ENCODE peak calls at places on chromosomes 6 and 20, in four cellular contexts. Y is glutamatergic neuron, X is progenitor cell of endocrine pancreas, P is coronary artery. H is an unnamed sample.

GRCh38 chr20:10368702-10369041 is 65.3 kb downstream of the MKKS start:
- DNase-seq in Y (no peak), X (no peak), P (no peak), H (no peak)

GRCh38 chr20:62811320-62811719 is 5.5 kb upstream of the COL9A3 start:
- DNase-seq in Y (no peak), X (no peak), P (no peak), H (no peak)

GRCh38 chr20:43960231-43960630 is 45.6 kb downstream of the TOX2 start:
- DNase-seq in Y (no peak), X (no peak), P (no peak), H (no peak)

GRCh38 chr6:35665573-35665972 is 23.1 kb downstream of the FKBP5 start:
- DNase-seq in Y (no peak), X (no peak), P (no peak), H (no peak)

GRCh38 chr6:134373282-134373922 is 55.5 kb upstream of the SGK1 start:
- DNase-seq in Y (no peak), X (no peak), P (no peak), H (no peak)

GRCh38 chr6:45192556-45192955 is 135.6 kb upstream of the RUNX2 start:
- DNase-seq in Y (no peak), X (no peak), P (no peak), H (no peak)

GRCh38 chr6:152943260-152943897 is 39.5 kb downstream of the FBXO5 start:
- DNase-seq in Y (no peak), X (no peak), P (no peak), H (no peak)

GRCh38 chr6:92510137-92510536 is 909.2 kb downstream of the EPHA7 start:
- DNase-seq in Y (no peak), X (no peak), P (no peak), H (no peak)

GRCh38 chr6:22785036-22785435 is 215.7 kb downstream of the HDGFL1 start:
- DNase-seq in Y (no peak), X (no peak), P (no peak), H (no peak)

GRCh38 chr6:69732640-69733039 is 64.2 kb downstream of the LMBRD1 start:
- DNase-seq in Y (no peak), X (no peak), P (no peak), H (no peak)

GRCh38 chr6:7691675-7692452 is 34.0 kb upstream of the BMP6 start:
- DNase-seq in Y (no peak), X (no peak), P (no peak), H (no peak)

GRCh38 chr6:108671790-108672189 is 111.1 kb downstream of the FOXO3 start:
- DNase-seq in Y (no peak), X (no peak), P (no peak), H (no peak)

GRCh38 chr20:40175296-40175695 is 513.7 kb downstream of the MAFB start:
- DNase-seq in Y (no peak), X (no peak), P (no peak), H (no peak)

GRCh38 chr20:57381596-57382503 is 9.3 kb upstream of the RBM38 start:
- DNase-seq in Y (peak; percentile 93), X (peak; percentile 73), P (peak; percentile 85), H (no peak)

GRCh38 chr6:70549327-70549726 is 17.4 kb upstream of the SDHAF4 start:
- DNase-seq in Y (no peak), X (no peak), P (no peak), H (no peak)

GRCh38 chr6:6960571-6961251 is 147.1 kb upstream of the RREB1 start:
- DNase-seq in Y (no peak), X (no peak), P (no peak), H (no peak)

GRCh38 chr20:34570859-34571306 is 12.4 kb downstream of the MAP1LC3A start:
- DNase-seq in Y (no peak), X (no peak), P (no peak), H (no peak)

GRCh38 chr6:44524491-44525227 is 137.2 kb downstream of the CDC5L start:
- DNase-seq in Y (no peak), X (no peak), P (no peak), H (no peak)

GRCh38 chr6:81682238-81682795 is 70.2 kb downstream of the TENT5A start:
- DNase-seq in Y (no peak), X (no peak), P (no peak), H (no peak)

GRCh38 chr20:51400051-51400926 is 142.2 kb downstream of the NFATC2 start:
- DNase-seq in Y (no peak), X (no peak), P (no peak), H (no peak)

GRCh38 chr6:6649824-6650349 is 61.4 kb downstream of the LY86 start:
- DNase-seq in Y (no peak), X (no peak), P (no peak), H (no peak)

GRCh38 chr6:24818346-24818745 is 19.6 kb upstream of the ARMH2 start:
- DNase-seq in Y (no peak), X (no peak), P (no peak), H (no peak)

GRCh38 chr6:125746731-125747588 is 2.5 kb upstream of the HEY2 start:
- DNase-seq in Y (peak; percentile 32), X (no peak), P (peak; percentile 90), H (peak; percentile 59)

GRCh38 chr20:64039293-64040160 is 3.5 kb downstream of the C20orf204 start:
- DNase-seq in Y (no peak), X (no peak), P (no peak), H (no peak)

GRCh38 chr6:72084992-72085569 is 198.7 kb downstream of the RIMS1 start:
- DNase-seq in Y (no peak), X (no peak), P (no peak), H (no peak)

GRCh38 chr6:36340341-36340670 is 3.6 kb upstream of the BNIP5 start:
- DNase-seq in Y (no peak), X (no peak), P (no peak), H (no peak)

GRCh38 chr6:55198708-55199107 is 24.4 kb downstream of the HCRTR2 start:
- DNase-seq in Y (no peak), X (no peak), P (no peak), H (no peak)

DNA sequence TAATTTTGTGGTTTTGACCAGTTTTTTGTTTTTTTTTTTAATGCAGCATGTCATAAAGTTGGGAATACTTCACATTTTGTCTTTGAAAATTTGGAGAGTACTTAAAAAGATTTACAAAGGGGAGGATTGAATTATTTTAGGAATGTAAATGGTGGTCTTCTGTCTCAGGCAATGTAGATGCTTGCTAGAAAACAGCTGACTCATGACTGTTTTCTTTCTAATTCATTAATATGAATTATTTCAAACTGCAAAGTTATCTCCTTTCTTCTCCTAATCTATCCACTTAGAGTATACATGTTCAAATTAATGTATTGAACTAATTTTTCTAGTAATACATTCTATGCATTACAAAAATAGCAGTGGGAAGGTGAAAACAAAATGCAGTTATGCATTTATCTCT is 24.9 kb downstream of the HCRTR2 start:
- DNase-seq in Y (no peak), X (no peak), P (no peak), H (no peak)
- TF ChIP-seq CTCF in Y (no peak), X (no peak), P (no peak), H (no peak)

GRCh38 chr20:53786445-53787267 is 193.0 kb upstream of the ZNF217 start:
- DNase-seq in Y (no peak), X (no peak), P (no peak), H (no peak)
- TF ChIP-seq CTCF in Y (no peak), X (no peak), P (no peak), H (no peak)

DNA sequence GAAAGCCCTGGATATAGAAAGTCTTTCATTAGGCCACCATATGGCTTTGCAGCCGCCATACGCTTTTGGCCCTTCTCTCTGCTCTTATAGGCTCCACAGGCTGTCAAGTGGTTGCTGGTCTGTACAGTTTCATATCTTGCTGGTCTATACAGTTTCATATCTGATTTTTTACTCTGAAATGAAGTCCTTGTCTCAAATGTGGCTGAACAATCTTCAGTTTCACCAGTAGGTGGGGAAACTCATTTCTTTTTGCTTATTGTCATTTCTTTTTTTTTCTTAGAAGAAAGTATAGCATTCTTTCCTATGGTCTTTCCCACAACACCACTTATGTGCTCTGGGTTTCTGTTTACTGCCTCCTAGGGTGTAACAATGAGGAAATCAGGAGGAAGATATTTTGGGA is 771.4 kb upstream of the MMS22L start:
- DNase-seq in Y (no peak), X (no peak), P (no peak), H (no peak)
- TF ChIP-seq CTCF in Y (peak; percentile 59), X (peak; percentile 46), P (no peak), H (peak; percentile 64)

GRCh38 chr6:872570-873125 is 179.7 kb upstream of the EXOC2 start:
- DNase-seq in Y (no peak), X (no peak), P (no peak), H (no peak)
- TF ChIP-seq CTCF in Y (no peak), X (no peak), P (no peak), H (no peak)

GRCh38 chr6:135759831-135760230 is 91.7 kb upstream of the PDE7B start:
- DNase-seq in Y (no peak), X (no peak), P (no peak), H (no peak)
- TF ChIP-seq CTCF in Y (no peak), X (no peak), P (no peak), H (no peak)

DNA sequence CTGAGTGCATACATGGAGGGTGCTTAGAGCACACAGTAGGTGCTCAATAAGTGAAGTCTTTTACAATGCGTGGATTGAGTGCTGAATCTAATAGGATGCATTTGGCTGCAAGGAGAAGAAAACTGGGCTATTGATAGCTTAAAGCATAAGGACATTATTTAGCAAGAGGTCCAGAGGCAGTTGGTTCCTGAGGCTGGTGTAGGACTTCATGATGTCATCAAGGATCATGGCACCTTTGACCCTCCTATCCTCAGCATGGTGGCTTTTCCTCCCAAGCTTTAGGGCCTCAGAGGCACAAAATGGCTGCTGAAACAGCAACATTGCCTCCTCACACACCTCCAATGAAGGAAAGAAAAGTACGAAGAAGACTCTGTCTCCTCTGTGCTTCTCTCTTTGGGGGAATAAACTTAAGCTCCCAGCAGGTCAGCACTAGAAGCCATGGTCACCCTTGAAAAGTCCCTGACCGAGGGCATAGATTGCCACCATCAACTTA is 3.1 kb upstream of the PREX1 start:
- DNase-seq in Y (no peak), X (no peak), P (no peak), H (no peak)
- TF ChIP-seq CTCF in Y (no peak), X (no peak), P (no peak), H (no peak)

DNA sequence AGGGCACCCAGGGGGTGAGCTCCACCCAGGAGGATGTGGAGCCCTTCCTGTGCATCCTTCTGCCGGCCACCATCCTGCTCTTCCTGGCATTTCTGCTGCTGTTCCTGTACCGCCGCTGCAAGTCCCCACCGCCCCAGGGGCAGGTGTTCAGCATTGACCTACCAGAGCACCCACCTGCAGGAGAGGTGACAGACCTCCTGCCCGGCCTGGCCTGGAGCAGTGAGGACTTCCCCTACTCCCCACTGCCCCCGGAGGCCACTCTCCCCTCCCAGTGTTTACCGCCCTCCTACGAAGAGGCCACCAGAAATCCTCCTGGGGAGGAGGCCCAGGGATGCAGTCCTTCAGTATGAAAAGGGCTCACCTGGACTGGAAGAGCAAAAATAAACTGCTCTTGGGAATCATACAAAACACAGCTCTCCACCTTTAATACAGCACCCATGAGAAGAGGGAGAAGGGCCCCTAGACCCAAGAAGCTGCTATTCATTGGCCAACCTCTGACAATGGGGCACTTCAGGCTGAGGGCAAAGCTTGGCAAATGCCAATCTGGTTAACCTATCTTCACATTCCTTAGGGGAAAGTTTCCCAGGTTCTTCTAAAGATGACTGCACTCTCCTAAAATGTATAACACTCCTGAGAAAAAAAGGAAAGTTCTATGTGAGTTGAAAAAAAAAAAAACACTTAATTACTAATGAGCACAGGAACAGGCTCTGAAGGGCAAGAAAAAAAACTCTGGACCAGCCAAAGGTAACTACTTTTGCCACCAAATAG is 5.0 kb downstream of the SMIM28 start:
- DNase-seq in Y (no peak), X (no peak), P (no peak), H (no peak)
- TF ChIP-seq CTCF in Y (no peak), X (no peak), P (no peak), H (no peak)

H was measured in mesothelial cell of epicardium.